ENCODE peak calls at places on chromosomes 7 and 10, in five cellular contexts. A, R, B, W and C are unnamed samples. For H3K4me1, the result is how much of the 10 kb centered on the place peaks cover.

GRCh38 chr10:88755753-88756152 is 4.1 kb upstream of the LIPN start:
- DNase-seq in A (no peak), R (no peak), B (no peak), W (no peak), C (no peak)

GRCh38 chr7:80902716-80903308 is 16.0 kb downstream of the SEMA3C start:
- DNase-seq in A (no peak), R (no peak), B (no peak), W (no peak), C (no peak)

GRCh38 chr10:101961591-101962498 is 94.1 kb downstream of the ARMH3 start:
- DNase-seq in A (peak), R (no peak), B (peak), W (peak), C (no peak)

GRCh38 chr7:24304494-24305095 is 20.6 kb downstream of the NPY start:
- DNase-seq in A (no peak), R (no peak), B (no peak), W (no peak), C (no peak)

GRCh38 chr10:46514899-46515298 is 41.6 kb downstream of the GPRIN2 start:
- DNase-seq in A (no peak), R (no peak), B (no peak), W (no peak), C (no peak)

GRCh38 chr10:118504044-118504944 is 91.2 kb downstream of the PRLHR start:
- DNase-seq in A (no peak), R (no peak), B (peak), W (no peak), C (no peak)

GRCh38 chr10:111856631-111857030 is 326.9 kb downstream of the GPAM start:
- DNase-seq in A (no peak), R (no peak), B (no peak), W (no peak), C (no peak)

GRCh38 chr10:51371725-51372124 is 297.4 kb downstream of the PRKG1 start:
- DNase-seq in A (no peak), R (no peak), B (no peak), W (no peak), C (no peak)

GRCh38 chr10:49347827-49348226 is 48.1 kb downstream of the DRGX start:
- DNase-seq in A (no peak), R (no peak), B (no peak), W (no peak), C (no peak)

GRCh38 chr10:72738476-72738875 is 46.5 kb downstream of the MCU start:
- DNase-seq in A (no peak), R (no peak), B (no peak), W (no peak), C (no peak)

GRCh38 chr7:19754521-19755116 is 18.8 kb downstream of the TMEM196 start:
- DNase-seq in A (no peak), R (no peak), B (no peak), W (no peak), C (peak)

GRCh38 chr7:69419928-69420327 is 178.3 kb upstream of the AUTS2 start:
- DNase-seq in A (no peak), R (no peak), B (peak), W (no peak), C (no peak)

GRCh38 chr7:87038993-87039716 is 20.3 kb downstream of the ELAPOR2 start:
- DNase-seq in A (no peak), R (no peak), B (no peak), W (no peak), C (no peak)

GRCh38 chr10:96747734-96748550 is 27.6 kb upstream of the PIK3AP1 start:
- DNase-seq in A (no peak), R (peak), B (no peak), W (no peak), C (no peak)

GRCh38 chr10:96743988-96744585 is 23.8 kb upstream of the PIK3AP1 start:
- DNase-seq in A (no peak), R (no peak), B (peak), W (no peak), C (no peak)

GRCh38 chr10:96746503-96746902 is 26.2 kb upstream of the PIK3AP1 start:
- DNase-seq in A (no peak), R (no peak), B (no peak), W (no peak), C (no peak)

GRCh38 chr10:96740579-96741281 is 20.4 kb upstream of the PIK3AP1 start:
- DNase-seq in A (peak), R (peak), B (no peak), W (peak), C (no peak)

GRCh38 chr10:96745950-96746349 is 25.6 kb upstream of the PIK3AP1 start:
- DNase-seq in A (no peak), R (no peak), B (no peak), W (no peak), C (no peak)
- H3K4me1 ChIP-seq in A (under half), R (under half), B (under half), W (under half), C (under half)

GRCh38 chr10:21508987-21509334 is 16.5 kb downstream of the SKIDA1 start:
- DNase-seq in A (no peak), R (no peak), B (no peak), W (no peak), C (no peak)

GRCh38 chr10:21511931-21512330 is 13.6 kb downstream of the SKIDA1 start:
- DNase-seq in A (no peak), R (no peak), B (no peak), W (no peak), C (no peak)

GRCh38 chr10:21506351-21506750 is 19.1 kb downstream of the SKIDA1 start:
- DNase-seq in A (no peak), R (no peak), B (no peak), W (no peak), C (no peak)

GRCh38 chr10:21510218-21511070 is 15.0 kb downstream of the SKIDA1 start:
- DNase-seq in A (no peak), R (no peak), B (no peak), W (no peak), C (no peak)

GRCh38 chr10:21509391-21510217 is 15.9 kb downstream of the SKIDA1 start:
- DNase-seq in A (no peak), R (no peak), B (no peak), W (no peak), C (no peak)
- H3K4me3 ChIP-seq in A (peak), R (peak), B (peak), W (peak), C (no peak)

DNA sequence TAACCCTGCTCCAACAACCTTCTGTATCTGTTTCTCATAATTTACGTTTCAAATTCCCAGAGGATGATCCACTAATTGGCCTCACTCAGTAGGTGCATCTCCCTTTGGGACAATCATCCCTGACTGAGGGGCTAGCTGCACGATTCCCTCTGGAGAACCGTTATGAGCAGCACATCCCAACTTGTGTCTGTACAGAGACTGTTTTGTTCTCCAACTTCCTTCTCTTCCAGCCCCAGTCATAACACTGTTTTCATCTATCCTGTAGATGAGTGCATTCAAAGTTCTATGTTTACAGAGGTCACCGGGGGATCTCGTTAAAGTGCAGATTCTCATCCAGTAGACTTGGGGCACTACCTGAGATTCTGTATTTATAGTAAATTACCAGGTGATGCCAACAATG is 187.2 kb downstream of the REEP3 start:
- DNase-seq in A (no peak), R (no peak), B (no peak), W (no peak), C (no peak)
- H3K4me1 ChIP-seq in A (half or more), R (under half), B (under half), W (half or more), C (under half)

DNA sequence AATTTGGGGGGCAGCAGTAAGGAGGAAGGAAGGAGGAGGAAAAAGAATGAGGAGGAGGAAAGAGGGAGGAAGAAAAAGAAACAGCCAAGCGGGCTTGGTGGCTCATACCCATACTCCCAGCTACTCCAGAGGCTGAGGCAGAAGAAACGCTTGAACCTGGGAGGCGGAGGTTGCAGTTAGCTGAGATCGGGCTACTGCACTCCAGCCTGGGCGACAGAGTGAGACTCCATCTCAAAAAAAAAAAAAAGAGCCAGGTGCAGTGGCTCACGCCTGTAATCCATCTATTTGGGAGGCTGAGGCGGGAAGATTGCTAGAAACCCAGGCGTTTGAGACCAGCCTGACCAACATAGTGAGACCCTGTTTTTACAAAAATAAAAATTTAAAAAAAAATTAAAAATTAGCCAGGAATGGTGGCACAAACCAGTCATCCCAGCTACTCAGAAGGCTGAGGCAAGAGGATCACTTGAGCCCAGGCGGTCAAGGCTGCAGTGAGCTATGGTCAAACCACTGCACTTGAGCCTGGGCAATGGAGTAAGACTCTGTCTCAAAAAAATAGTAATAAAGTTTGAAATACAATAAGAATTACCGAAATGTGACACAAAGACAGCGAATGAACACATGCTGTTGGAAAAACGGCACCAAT is 14.1 kb upstream of the CRCP start:
- DNase-seq in A (no peak), R (no peak), B (no peak), W (no peak), C (no peak)
- H3K4me3 ChIP-seq in A (peak), R (peak), B (peak), W (peak), C (peak)

GRCh38 chr7:79786187-79786586 is 332.7 kb upstream of the MAGI2 start:
- DNase-seq in A (no peak), R (no peak), B (no peak), W (no peak), C (no peak)

GRCh38 chr7:79785556-79785955 is 332.1 kb upstream of the MAGI2 start:
- DNase-seq in A (no peak), R (no peak), B (peak), W (no peak), C (no peak)

GRCh38 chr7:79789584-79790345 is 336.3 kb upstream of the MAGI2 start:
- DNase-seq in A (no peak), R (no peak), B (peak), W (no peak), C (no peak)

GRCh38 chr7:79787101-79787500 is 333.6 kb upstream of the MAGI2 start:
- DNase-seq in A (no peak), R (no peak), B (no peak), W (no peak), C (no peak)

GRCh38 chr7:79787623-79788022 is 334.2 kb upstream of the MAGI2 start:
- DNase-seq in A (no peak), R (no peak), B (peak), W (no peak), C (no peak)
- H3K4me1 ChIP-seq in A (under half), R (under half), B (under half), W (under half), C (under half)

GRCh38 chr10:116773306-116773705 is 30.9 kb upstream of the HSPA12A start:
- DNase-seq in A (no peak), R (no peak), B (no peak), W (no peak), C (no peak)
- H3K4me3 ChIP-seq in A (no peak), R (no peak), B (no peak), W (no peak), C (no peak)

GRCh38 chr7:2512713-2513112 is 6.9 kb upstream of the LFNG start:
- DNase-seq in A (no peak), R (no peak), B (no peak), W (no peak), C (no peak)

GRCh38 chr7:2514473-2515423 is 4.8 kb upstream of the LFNG start:
- DNase-seq in A (no peak), R (no peak), B (no peak), W (no peak), C (no peak)

GRCh38 chr7:2515424-2516193 is 4.0 kb upstream of the LFNG start:
- DNase-seq in A (no peak), R (no peak), B (no peak), W (no peak), C (no peak)

GRCh38 chr7:2512179-2512644 is 7.4 kb upstream of the LFNG start:
- DNase-seq in A (no peak), R (no peak), B (no peak), W (peak), C (peak)

GRCh38 chr7:2513702-2514101 is 5.9 kb upstream of the LFNG start:
- DNase-seq in A (no peak), R (no peak), B (no peak), W (no peak), C (no peak)
- H3K4me1 ChIP-seq in A (under half), R (under half), B (under half), W (half or more), C (half or more)

DNA sequence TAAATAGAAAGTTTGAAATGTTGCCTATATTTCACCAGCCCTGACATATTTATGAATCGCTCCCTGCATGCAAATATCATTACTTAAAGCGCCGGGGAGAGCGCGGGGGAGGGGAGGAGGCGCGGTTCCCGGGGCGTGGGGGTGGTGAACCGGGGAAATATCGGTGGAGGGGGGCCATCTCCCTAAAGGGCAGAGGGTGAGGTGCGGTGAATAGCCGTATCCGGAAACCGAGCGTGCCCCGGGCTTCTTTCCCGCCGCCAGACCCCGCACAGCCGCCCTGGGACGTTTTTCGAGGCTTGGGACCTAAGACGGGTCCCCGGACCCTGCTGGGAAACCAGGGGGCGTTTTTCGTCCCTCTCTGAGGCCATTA is 6.9 kb upstream of the ZNF503 start:
- DNase-seq in A (peak), R (no peak), B (no peak), W (peak), C (no peak)
- H3K4me3 ChIP-seq in A (peak), R (peak), B (peak), W (peak), C (no peak)

DNA sequence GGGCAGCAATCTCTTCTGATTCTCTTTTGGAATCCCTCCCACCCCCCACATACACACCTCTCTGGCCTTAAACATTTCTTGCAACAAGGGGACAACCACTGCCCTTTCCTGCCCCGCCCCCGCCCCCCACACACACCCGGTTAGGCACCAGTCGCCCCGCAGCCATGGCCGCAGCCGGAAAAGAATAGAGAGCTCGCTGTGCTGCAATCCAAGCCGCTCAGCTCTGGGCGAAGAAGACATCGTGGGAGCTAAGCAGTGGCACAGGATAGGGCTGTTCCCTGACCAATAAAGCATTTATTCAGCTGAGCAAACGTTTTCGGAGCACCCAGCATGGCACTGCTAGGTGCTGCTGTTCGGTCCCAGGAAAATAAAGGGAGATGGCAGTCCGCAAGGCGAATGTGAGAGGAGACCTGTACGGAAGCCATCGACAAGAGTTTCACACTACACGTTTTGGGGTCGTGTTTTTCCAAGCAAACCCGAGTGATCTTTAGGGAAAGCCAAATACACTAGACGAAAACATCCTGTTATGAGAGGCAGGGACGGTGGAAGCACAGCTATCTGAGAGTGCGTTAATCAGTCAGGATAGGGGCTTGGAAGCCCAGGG is 18.3 kb downstream of the SKIDA1 start:
- DNase-seq in A (no peak), R (no peak), B (no peak), W (no peak), C (no peak)
- H3K4me1 ChIP-seq in A (under half), R (under half), B (under half), W (under half), C (under half)

GRCh38 chr7:30286749-30287148 is 2.4 kb downstream of the ZNRF2 start:
- DNase-seq in A (no peak), R (no peak), B (no peak), W (no peak), C (no peak)
- H3K4me3 ChIP-seq in A (peak), R (peak), B (peak), W (peak), C (peak)